ENCODE peak calls at places on chromosomes 12 and 14, in five cellular contexts. One of them, this sample, is unnamed.
A peak's percentile ranks its signal among the peaks of the same experiment; 100 is the strongest.

GRCh38 chr12:89414851-89415250 is 62.5 kb upstream of the DUSP6 start:
- DNase-seq in HEK293T: no peak
- DNase-seq in GM04503: no peak
- DNase-seq in fibroblast of the conjunctiva: no peak
- DNase-seq in AG08396: peak; percentile 53
- DNase-seq in this sample: peak; percentile 31

GRCh38 chr12:48028541-48029400 is 24.5 kb upstream of the COL2A1 start:
- DNase-seq in HEK293T: no peak
- DNase-seq in AG08396: no peak
- DNase-seq in fibroblast of the conjunctiva: no peak
- DNase-seq in GM04503: no peak
- DNase-seq in this sample: no peak

GRCh38 chr14:96267336-96267735 is 11.3 kb downstream of the BDKRB1 start:
- DNase-seq in fibroblast of the conjunctiva: peak; percentile 86
- DNase-seq in GM04503: peak; percentile 38
- DNase-seq in AG08396: peak; percentile 66
- DNase-seq in HEK293T: no peak
- DNase-seq in this sample: no peak

GRCh38 chr12:112380663-112381420 is 1.4 kb downstream of the HECTD4 start:
- DNase-seq in fibroblast of the conjunctiva: no peak
- DNase-seq in AG08396: peak; percentile 29
- DNase-seq in HEK293T: peak; percentile 16
- DNase-seq in GM04503: no peak
- DNase-seq in this sample: no peak

GRCh38 chr12:95218164-95218851 is 701 bp downstream of the VEZT start:
- DNase-seq in fibroblast of the conjunctiva: no peak
- DNase-seq in HEK293T: no peak
- DNase-seq in GM04503: no peak
- DNase-seq in AG08396: peak; percentile 77
- DNase-seq in this sample: peak; percentile 47

GRCh38 chr14:38662781-38663180 is 406.9 kb upstream of the CLEC14A start:
- DNase-seq in AG08396: no peak
- DNase-seq in fibroblast of the conjunctiva: no peak
- DNase-seq in HEK293T: no peak
- DNase-seq in GM04503: no peak
- DNase-seq in this sample: no peak

GRCh38 chr14:65783576-65783975 is 371.0 kb downstream of the FUT8 start:
- DNase-seq in fibroblast of the conjunctiva: no peak
- DNase-seq in GM04503: no peak
- DNase-seq in AG08396: no peak
- DNase-seq in HEK293T: no peak
- DNase-seq in this sample: no peak

GRCh38 chr12:117444781-117445180 is 83.4 kb upstream of the NOS1 start:
- DNase-seq in GM04503: no peak
- DNase-seq in HEK293T: no peak
- DNase-seq in fibroblast of the conjunctiva: no peak
- DNase-seq in AG08396: no peak
- DNase-seq in this sample: no peak

GRCh38 chr12:120684523-120684932 is 2.4 kb upstream of the MLEC start:
- DNase-seq in fibroblast of the conjunctiva: no peak
- DNase-seq in GM04503: no peak
- DNase-seq in AG08396: no peak
- DNase-seq in HEK293T: no peak
- DNase-seq in this sample: no peak

GRCh38 chr12:74021937-74022336 is 515.7 kb upstream of the ATXN7L3B start:
- DNase-seq in AG08396: peak; percentile 4
- DNase-seq in fibroblast of the conjunctiva: peak; percentile 58
- DNase-seq in GM04503: peak; percentile 3
- DNase-seq in HEK293T: peak; percentile 55
- DNase-seq in this sample: peak; percentile 31

GRCh38 chr14:70665448-70666363 is 24.0 kb downstream of the TTC9 start:
- DNase-seq in GM04503: no peak
- DNase-seq in AG08396: no peak
- DNase-seq in HEK293T: no peak
- DNase-seq in fibroblast of the conjunctiva: no peak
- DNase-seq in this sample: peak; percentile 20

GRCh38 chr12:91894911-91895310 is 250.7 kb downstream of the BTG1 start:
- DNase-seq in GM04503: no peak
- DNase-seq in AG08396: no peak
- DNase-seq in HEK293T: no peak
- DNase-seq in fibroblast of the conjunctiva: no peak
- DNase-seq in this sample: no peak

GRCh38 chr12:25053021-25053271 is 104.0 kb upstream of the BCAT1 start:
- DNase-seq in AG08396: no peak
- DNase-seq in HEK293T: no peak
- DNase-seq in fibroblast of the conjunctiva: no peak
- DNase-seq in GM04503: no peak
- DNase-seq in this sample: no peak

GRCh38 chr12:110157539-110157938 is 33.4 kb downstream of the IFT81 start:
- DNase-seq in AG08396: no peak
- DNase-seq in GM04503: no peak
- DNase-seq in HEK293T: no peak
- DNase-seq in fibroblast of the conjunctiva: no peak
- DNase-seq in this sample: no peak

GRCh38 chr12:91852646-91853045 is 293.0 kb downstream of the BTG1 start:
- DNase-seq in fibroblast of the conjunctiva: no peak
- DNase-seq in GM04503: no peak
- DNase-seq in HEK293T: no peak
- DNase-seq in AG08396: no peak
- DNase-seq in this sample: no peak

GRCh38 chr12:121697093-121697698 is 15.4 kb upstream of the TMEM120B start:
- DNase-seq in fibroblast of the conjunctiva: peak; percentile 27
- DNase-seq in GM04503: no peak
- DNase-seq in HEK293T: peak; percentile 40
- DNase-seq in AG08396: peak; percentile 39
- DNase-seq in this sample: no peak

This sample was measured in HS-5.